ENCODE peak calls at places on chromosome 10, in four cellular contexts. H is K562, M is H1, J is HepG2. Q is an unnamed sample.
A peak's percentile ranks its signal among the peaks of the same experiment; 100 is the strongest.

GRCh38 chr10:101012525-101013364 is 13.1 kb downstream of the LZTS2 start:
- DNase-seq in H (peak; percentile 51), M (no peak), J (peak; percentile 89), Q (peak; percentile 96)

GRCh38 chr10:84114088-84114667 is 25.1 kb upstream of the GHITM start:
- DNase-seq in H (no peak), M (no peak), J (peak; percentile 15), Q (no peak)

GRCh38 chr10:43904301-43904700 is 255.6 kb upstream of the ZNF32 start:
- DNase-seq in H (no peak), M (no peak), J (no peak), Q (peak; percentile 10)

GRCh38 chr10:77912576-77912975 is 14.0 kb downstream of the DLG5 start:
- DNase-seq in H (no peak), M (no peak), J (no peak), Q (no peak)

GRCh38 chr10:75191821-75192568 is 18.6 kb upstream of the VDAC2 start:
- DNase-seq in H (peak; percentile 63), M (no peak), J (peak; percentile 78), Q (no peak)

GRCh38 chr10:103649654-103650423 is 156.3 kb downstream of the NEURL1 start:
- DNase-seq in H (no peak), M (no peak), J (no peak), Q (no peak)

GRCh38 chr10:77592946-77593636 is 44.5 kb downstream of the KCNMA1 start:
- DNase-seq in H (no peak), M (no peak), J (no peak), Q (peak; percentile 63)

GRCh38 chr10:6748981-6749630 is 169.0 kb upstream of the PRKCQ start:
- DNase-seq in H (no peak), M (no peak), J (no peak), Q (peak; percentile 56)

GRCh38 chr10:97319671-97320479 is 804 bp downstream of the FRAT1 start:
- DNase-seq in H (peak; percentile 42), M (peak; percentile 36), J (peak; percentile 54), Q (no peak)

GRCh38 chr10:102159831-102160230 is 7.6 kb downstream of the NOLC1 start:
- DNase-seq in H (no peak), M (no peak), J (no peak), Q (no peak)

GRCh38 chr10:72315611-72316385 is 38.9 kb downstream of the DNAJB12 start:
- DNase-seq in H (no peak), M (no peak), J (no peak), Q (no peak)

GRCh38 chr10:6977641-6978627 is 397.9 kb upstream of the PRKCQ start:
- DNase-seq in H (no peak), M (no peak), J (no peak), Q (no peak)

GRCh38 chr10:86599729-86600128 is 54.6 kb upstream of the OPN4 start:
- DNase-seq in H (no peak), M (no peak), J (no peak), Q (no peak)

GRCh38 chr10:103691723-103692380 is 163.5 kb downstream of the SH3PXD2A start:
- DNase-seq in H (peak; percentile 57), M (no peak), J (no peak), Q (no peak)

GRCh38 chr10:84089162-84089561 is 50.1 kb upstream of the GHITM start:
- DNase-seq in H (no peak), M (no peak), J (no peak), Q (no peak)

GRCh38 chr10:24213881-24214280 is 4.9 kb downstream of the KIAA1217 start:
- DNase-seq in H (no peak), M (no peak), J (no peak), Q (no peak)

GRCh38 chr10:48785796-48786195 is 101.1 kb downstream of the WDFY4 start:
- DNase-seq in H (no peak), M (no peak), J (no peak), Q (no peak)

GRCh38 chr10:102231357-102232318 is 5.5 kb downstream of the ELOVL3 start:
- DNase-seq in H (peak; percentile 76), M (no peak), J (peak; percentile 38), Q (peak; percentile 40)

GRCh38 chr10:31940839-31941653 is 12.4 kb upstream of the ARHGAP12 start:
- DNase-seq in H (no peak), M (no peak), J (peak; percentile 96), Q (peak; percentile 99)

GRCh38 chr10:114615600-114616007 is 42.5 kb downstream of the ABLIM1 start:
- DNase-seq in H (no peak), M (no peak), J (no peak), Q (no peak)

GRCh38 chr10:78416031-78416800 is 382.6 kb downstream of the RPS24 start:
- DNase-seq in H (no peak), M (no peak), J (no peak), Q (no peak)

GRCh38 chr10:28400678-28401077 is 97.8 kb upstream of the MPP7 start:
- DNase-seq in H (no peak), M (no peak), J (no peak), Q (no peak)

GRCh38 chr10:74282853-74283205 is 131.8 kb downstream of the ADK start:
- DNase-seq in H (no peak), M (no peak), J (no peak), Q (no peak)

GRCh38 chr10:103888113-103888841 is 29.7 kb downstream of the STN1 start:
- DNase-seq in H (peak; percentile 33), M (no peak), J (peak; percentile 41), Q (peak; percentile 61)

GRCh38 chr10:92695679-92696605 is 6.2 kb downstream of the HHEX start:
- DNase-seq in H (peak; percentile 61), M (no peak), J (no peak), Q (no peak)

GRCh38 chr10:3948843-3949242 is 163.8 kb upstream of the KLF6 start:
- DNase-seq in H (no peak), M (no peak), J (no peak), Q (no peak)

GRCh38 chr10:15236340-15236739 is 67.8 kb upstream of the NMT2 start:
- DNase-seq in H (no peak), M (no peak), J (no peak), Q (no peak)

GRCh38 chr10:15896654-15897053 is 36.3 kb upstream of the MINDY3 start:
- DNase-seq in H (no peak), M (no peak), J (no peak), Q (no peak)

GRCh38 chr10:103890194-103890658 is 27.8 kb downstream of the STN1 start:
- DNase-seq in H (no peak), M (no peak), J (peak; percentile 39), Q (peak; percentile 79)

GRCh38 chr10:108132303-108132702 is 967.8 kb upstream of the SORCS1 start:
- DNase-seq in H (no peak), M (no peak), J (no peak), Q (no peak)

GRCh38 chr10:122782911-122783310 is 62.7 kb downstream of the CUZD1 start:
- DNase-seq in H (no peak), M (no peak), J (no peak), Q (no peak)

GRCh38 chr10:23037561-23037960 is 57.8 kb upstream of the MSRB2 start:
- DNase-seq in H (no peak), M (no peak), J (no peak), Q (no peak)

GRCh38 chr10:124609698-124610097 is 134.5 kb downstream of the FAM53B start:
- DNase-seq in H (no peak), M (no peak), J (peak; percentile 42), Q (no peak)

GRCh38 chr10:124615259-124615658 is 128.9 kb downstream of the FAM53B start:
- DNase-seq in H (no peak), M (no peak), J (no peak), Q (no peak)

GRCh38 chr10:124614003-124614659 is 130.0 kb downstream of the FAM53B start:
- DNase-seq in H (no peak), M (no peak), J (no peak), Q (no peak)

GRCh38 chr10:124611738-124612137 is 132.4 kb downstream of the FAM53B start:
- DNase-seq in H (no peak), M (no peak), J (no peak), Q (no peak)

GRCh38 chr10:124612611-124613498 is 131.3 kb downstream of the FAM53B start:
- DNase-seq in H (peak; percentile 65), M (no peak), J (peak; percentile 49), Q (peak; percentile 13)
- TF ChIP-seq SRF in H (no peak), M (no peak), J (no peak), Q (no peak)

DNA sequence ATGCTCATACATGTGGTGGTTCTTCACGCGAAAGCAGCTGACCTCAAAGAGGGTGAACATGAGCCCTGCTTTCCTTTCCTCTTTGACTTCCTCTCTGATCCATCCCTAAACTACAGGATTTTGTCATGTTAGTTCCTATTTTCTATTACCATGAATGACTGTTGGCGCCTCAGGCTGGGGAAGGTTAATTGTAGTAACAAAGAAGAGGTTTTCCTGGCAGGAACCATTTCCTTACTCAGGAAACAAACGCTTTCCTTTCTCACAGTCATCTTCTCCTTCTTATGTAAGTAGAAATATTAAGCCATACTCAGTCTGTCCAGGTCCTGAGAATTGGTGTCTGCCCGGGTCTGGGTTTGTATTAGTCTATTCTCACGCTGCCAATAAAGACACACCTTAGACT is 114.4 kb downstream of the INSYN2A start:
- DNase-seq in H (no peak), M (no peak), J (no peak), Q (no peak)
- TF ChIP-seq SRF in H (no peak), M (no peak), J (no peak), Q (no peak)

GRCh38 chr10:11397566-11397965 is 213.9 kb downstream of the USP6NL start:
- DNase-seq in H (no peak), M (no peak), J (no peak), Q (no peak)

GRCh38 chr10:11397077-11397476 is 214.4 kb downstream of the USP6NL start:
- DNase-seq in H (no peak), M (no peak), J (no peak), Q (no peak)

GRCh38 chr10:11395581-11396310 is 215.7 kb downstream of the USP6NL start:
- DNase-seq in H (no peak), M (no peak), J (no peak), Q (no peak)

GRCh38 chr10:11396311-11396960 is 215.0 kb downstream of the USP6NL start:
- DNase-seq in H (no peak), M (no peak), J (no peak), Q (no peak)

DNA sequence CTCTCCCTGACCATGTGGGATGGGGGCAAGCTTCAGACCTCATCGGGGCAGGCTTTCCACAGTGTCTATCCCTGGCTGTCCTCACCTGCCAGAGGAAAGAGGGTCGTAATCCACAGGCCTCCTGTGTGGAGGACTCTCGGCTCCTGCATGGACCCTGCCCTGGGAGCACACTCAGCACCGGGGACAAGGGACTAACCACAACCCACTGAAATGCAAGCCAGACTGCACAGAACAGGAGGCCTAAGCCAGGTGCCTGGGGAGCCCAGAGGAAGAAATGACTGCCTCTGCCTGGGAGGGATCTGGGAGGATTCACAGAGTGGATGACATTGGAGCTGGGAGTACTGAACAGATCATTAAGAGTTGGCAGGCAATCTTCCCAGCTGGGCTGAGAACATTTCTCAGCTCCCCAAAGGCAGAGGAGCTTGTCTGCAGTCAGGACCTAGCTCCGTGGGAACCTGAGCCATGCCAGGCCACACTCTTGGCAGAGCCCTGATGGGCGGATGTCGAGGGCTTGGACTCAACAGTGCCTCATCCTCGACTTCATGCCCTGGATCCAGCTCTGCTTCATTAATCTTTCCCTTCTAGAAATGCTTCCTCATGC is 213.4 kb downstream of the USP6NL start:
- DNase-seq in H (no peak), M (no peak), J (no peak), Q (no peak)
- TF ChIP-seq SRF in H (no peak), M (no peak), J (no peak), Q (no peak)

DNA sequence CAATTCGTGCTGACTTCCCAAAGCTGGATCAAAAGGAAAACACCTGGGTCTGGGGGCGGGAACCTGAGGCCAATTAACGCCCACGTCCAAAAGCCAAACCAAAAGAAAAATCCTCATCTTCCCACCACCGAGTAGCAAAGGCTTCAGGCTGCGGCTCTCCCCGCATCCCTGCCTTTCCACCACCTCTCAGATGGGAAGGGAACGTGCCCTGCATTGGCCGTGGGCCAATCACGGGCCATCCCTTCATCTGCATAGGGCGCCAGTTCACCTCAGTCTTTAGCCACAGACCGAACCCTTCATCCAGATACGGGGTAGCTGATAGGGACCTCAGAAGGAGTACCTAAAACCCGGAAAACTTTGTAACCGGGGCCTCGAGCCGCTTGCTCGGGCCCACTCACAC is 602 bp downstream of the PRPF18 start:
- DNase-seq in H (peak; percentile 42), M (no peak), J (peak; percentile 6), Q (no peak)
- TF ChIP-seq SRF in H (no peak), M (no peak), J (no peak), Q (no peak)

Q was measured in HCT116.